ENCODE peak calls at places on chromosomes 16 and 17, in five cellular contexts. D, A, W, Y and S are unnamed samples.

GRCh38 chr16:78955206-78955605 is 645.3 kb downstream of the MAF start:
- DNase-seq in D (no peak), A (no peak), W (no peak), Y (no peak), S (no peak)

GRCh38 chr17:3695723-3696411 is at the start of gene P2RX5:
- DNase-seq in D (peak; percentile 43), A (peak; percentile 79), W (no peak), Y (peak; percentile 38), S (peak; percentile 84)

GRCh38 chr17:57946798-57947358 is 8.3 kb downstream of the CUEDC1 start:
- DNase-seq in D (no peak), A (no peak), W (peak; percentile 78), Y (peak; percentile 94), S (no peak)

GRCh38 chr17:74251051-74251450 is 23.0 kb upstream of the DNAI2 start:
- DNase-seq in D (no peak), A (no peak), W (no peak), Y (no peak), S (no peak)

GRCh38 chr16:63289834-63290460 is 1253.7 kb upstream of the CDH8 start:
- DNase-seq in D (peak; percentile 51), A (peak; percentile 77), W (no peak), Y (peak; percentile 48), S (peak; percentile 68)

GRCh38 chr17:76270127-76270592 is 5.0 kb downstream of the UBALD2 start:
- DNase-seq in D (no peak), A (no peak), W (no peak), Y (no peak), S (no peak)

GRCh38 chr17:35242158-35242804 is 591 bp upstream of the SLFN5 start:
- DNase-seq in D (peak; percentile 51), A (peak; percentile 78), W (peak; percentile 32), Y (no peak), S (peak; percentile 95)

GRCh38 chr16:59356709-59357108 is 622.6 kb upstream of the GOT2 start:
- DNase-seq in D (no peak), A (no peak), W (no peak), Y (no peak), S (no peak)

GRCh38 chr16:67277294-67277998 is 1.9 kb upstream of the PLEKHG4 start:
- DNase-seq in D (no peak), A (no peak), W (peak; percentile 100), Y (peak; percentile 99), S (no peak)

GRCh38 chr17:68603027-68603426 is 1.9 kb upstream of the FAM20A start:
- DNase-seq in D (no peak), A (no peak), W (no peak), Y (no peak), S (no peak)

GRCh38 chr17:19975601-19976000 is 2.0 kb downstream of the AKAP10 start:
- DNase-seq in D (no peak), A (no peak), W (no peak), Y (no peak), S (no peak)

GRCh38 chr16:12262454-12263180 is 286.1 kb downstream of the SNX29 start:
- DNase-seq in D (no peak), A (no peak), W (peak; percentile 29), Y (no peak), S (no peak)

GRCh38 chr17:59752922-59753321 is 45.5 kb downstream of the VMP1 start:
- DNase-seq in D (no peak), A (no peak), W (no peak), Y (no peak), S (no peak)

GRCh38 chr16:13873835-13874438 is 46.0 kb upstream of the ERCC4 start:
- DNase-seq in D (peak; percentile 55), A (peak; percentile 56), W (peak; percentile 2), Y (peak; percentile 6), S (peak; percentile 54)

GRCh38 chr17:4073983-4074830 is 68.6 kb downstream of the ZZEF1 start:
- DNase-seq in D (no peak), A (no peak), W (no peak), Y (peak; percentile 8), S (no peak)

GRCh38 chr17:82339634-82340580 is 6.3 kb upstream of the SECTM1 start:
- DNase-seq in D (no peak), A (no peak), W (no peak), Y (no peak), S (no peak)

GRCh38 chr17:72512649-72513556 is 392.1 kb downstream of the SOX9 start:
- DNase-seq in D (no peak), A (no peak), W (no peak), Y (no peak), S (no peak)

GRCh38 chr17:81483862-81484194 is 28.8 kb downstream of the ACTG1 start:
- DNase-seq in D (no peak), A (no peak), W (no peak), Y (no peak), S (no peak)

GRCh38 chr17:19876524-19877161 is 8.9 kb upstream of the ULK2 start:
- DNase-seq in D (no peak), A (no peak), W (no peak), Y (no peak), S (no peak)

GRCh38 chr16:64339052-64339770 is 782.7 kb downstream of the CDH11 start:
- DNase-seq in D (no peak), A (no peak), W (peak; percentile 79), Y (no peak), S (no peak)

GRCh38 chr16:59412275-59412841 is 678.2 kb upstream of the GOT2 start:
- DNase-seq in D (peak; percentile 5), A (no peak), W (peak; percentile 30), Y (peak; percentile 7), S (no peak)

GRCh38 chr17:70332356-70332755 is 163.0 kb downstream of the KCNJ2 start:
- DNase-seq in D (no peak), A (no peak), W (no peak), Y (no peak), S (no peak)

GRCh38 chr17:82848022-82848592 is 8.3 kb upstream of the ZNF750 start:
- DNase-seq in D (no peak), A (no peak), W (peak; percentile 79), Y (no peak), S (no peak)

GRCh38 chr16:12204601-12205000 is 228.1 kb downstream of the SNX29 start:
- DNase-seq in D (no peak), A (no peak), W (no peak), Y (no peak), S (no peak)

GRCh38 chr17:74094651-74095050 is 108.8 kb upstream of the RPL38 start:
- DNase-seq in D (no peak), A (no peak), W (no peak), Y (no peak), S (no peak)

GRCh38 chr17:10077561-10078299 is 120.7 kb downstream of the GAS7 start:
- DNase-seq in D (no peak), A (no peak), W (no peak), Y (no peak), S (no peak)
- H2BK15ac ChIP-seq in D (no peak overlapping the region), A (no peak overlapping the region), W (no peak overlapping the region), Y (no peak overlapping the region), S (no peak overlapping the region)

DNA sequence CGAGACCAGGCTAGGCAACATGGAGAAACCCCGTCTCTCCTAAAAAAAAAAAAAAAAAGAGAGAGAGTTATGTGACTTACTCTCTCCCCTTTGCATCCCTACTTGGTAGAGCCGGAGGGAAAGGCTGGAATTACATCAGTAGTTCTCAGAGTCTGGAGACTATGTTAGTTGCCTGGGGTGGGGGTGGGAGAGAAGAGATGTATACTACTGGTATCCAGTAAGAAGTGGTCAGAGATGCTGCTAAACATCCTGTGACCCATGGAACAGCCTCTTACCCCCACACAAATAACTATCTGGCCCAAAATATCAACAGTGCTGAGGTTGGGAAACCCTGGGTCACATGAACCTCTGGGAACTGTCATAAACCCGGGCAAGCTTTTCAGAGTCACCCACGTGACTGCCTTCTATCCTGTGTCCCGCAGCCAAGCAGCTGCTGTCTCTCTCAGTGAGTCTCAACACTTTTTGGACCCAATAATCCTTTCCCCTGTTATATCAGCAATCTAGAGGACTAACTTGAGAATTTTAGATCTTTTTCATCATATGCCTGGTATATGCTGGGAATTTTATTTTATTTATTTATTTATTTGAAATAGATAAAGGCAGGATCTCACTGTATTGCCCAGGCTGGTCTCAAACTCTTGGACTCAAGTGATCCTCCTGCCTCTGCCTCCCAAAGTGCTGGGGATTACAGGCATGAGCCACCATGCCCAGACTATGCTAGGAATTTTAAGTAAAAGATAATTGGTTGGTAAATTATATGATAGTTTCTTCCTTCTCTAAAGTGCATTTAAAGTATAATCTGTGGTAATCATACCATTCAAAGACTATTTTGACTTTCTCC is 8.7 kb downstream of the EIF1 start:
- DNase-seq in D (no peak), A (no peak), W (peak; percentile 64), Y (peak; percentile 98), S (no peak)
- H2BK5ac ChIP-seq in D (no peak overlapping the region), A (no peak overlapping the region), W (no peak overlapping the region), Y (no peak overlapping the region), S (no peak overlapping the region)

GRCh38 chr17:26807024-26807423 is 486.9 kb upstream of the WSB1 start:
- DNase-seq in D (no peak), A (no peak), W (no peak), Y (no peak), S (no peak)
- H3K9me3 ChIP-seq in D (peaks cover 4% of the 10 kb centered on the region), A (peaks cover 84% of the 10 kb centered on the region), W (peaks cover 2% of the 10 kb centered on the region), Y (peaks cover 76% of the 10 kb centered on the region), S (peaks cover 88% of the 10 kb centered on the region)

GRCh38 chr17:13576661-13577526 is 24.8 kb downstream of the HS3ST3A1 start:
- DNase-seq in D (no peak), A (no peak), W (no peak), Y (no peak), S (no peak)
- H2BK15ac ChIP-seq in D (no peak overlapping the region), A (no peak overlapping the region), W (no peak overlapping the region), Y (no peak overlapping the region), S (no peak overlapping the region)

GRCh38 chr17:48973806-48974205 is 5.4 kb upstream of the GIP start:
- DNase-seq in D (no peak), A (no peak), W (no peak), Y (no peak), S (no peak)
- H2BK5ac ChIP-seq in D (no peak overlapping the region), A (no peak overlapping the region), W (no peak overlapping the region), Y (no peak overlapping the region), S (no peak overlapping the region)

DNA sequence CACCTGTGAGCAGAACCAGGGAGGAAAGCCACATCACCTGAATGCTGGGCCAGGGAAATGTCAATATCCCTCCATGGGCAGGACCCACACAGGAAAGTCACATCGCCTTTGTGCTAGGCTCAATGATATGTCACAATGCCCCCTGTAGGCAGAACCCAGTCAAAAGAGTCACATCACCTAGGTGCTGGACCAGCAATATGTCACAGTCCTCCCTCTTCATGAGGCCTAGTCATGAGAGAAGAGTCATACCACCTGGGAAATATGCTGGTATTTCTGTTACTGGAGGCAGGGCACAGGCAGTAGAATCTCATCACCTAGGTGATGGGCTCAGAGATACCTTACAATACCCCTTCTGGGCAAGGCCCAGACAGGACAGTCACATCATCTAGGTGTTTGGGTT is 1843.4 kb downstream of the TP53TG3F start:
- DNase-seq in D (no peak), A (no peak), W (no peak), Y (no peak), S (no peak)
- H3K9me3 ChIP-seq in D (no peaks in the 10 kb centered on the region), A (peaks cover 86% of the 10 kb centered on the region), W (peaks cover 18% of the 10 kb centered on the region), Y (no peaks in the 10 kb centered on the region), S (peaks cover 99% of the 10 kb centered on the region)